ENCODE peak calls at places on chromosomes 1 and 21, in five cellular contexts. X, V, U, K and W are unnamed samples.

GRCh38 chr1:26459573-26460031 is 12.6 kb upstream of the HMGN2 start:
- DNase-seq in X (no peak), V (no peak), U (no peak), K (no peak), W (peak)

GRCh38 chr1:63818567-63819340 is 44.9 kb downstream of the ROR1 start:
- DNase-seq in X (no peak), V (no peak), U (no peak), K (no peak), W (no peak)

GRCh38 chr21:43211085-43212071 is 42.6 kb downstream of the CRYAA start:
- DNase-seq in X (no peak), V (no peak), U (no peak), K (peak), W (peak)

GRCh38 chr1:30134466-30135217 is 588.7 kb downstream of the MATN1 start:
- DNase-seq in X (peak), V (no peak), U (no peak), K (no peak), W (peak)

GRCh38 chr1:206890125-206890637 is 7.1 kb upstream of the IL24 start:
- DNase-seq in X (no peak), V (no peak), U (no peak), K (no peak), W (no peak)

GRCh38 chr1:184672013-184672726 is 82.5 kb downstream of the EDEM3 start:
- DNase-seq in X (no peak), V (no peak), U (no peak), K (no peak), W (no peak)

GRCh38 chr21:34129039-34129891 is 55.9 kb downstream of the MRPS6 start:
- DNase-seq in X (no peak), V (peak), U (no peak), K (no peak), W (peak)

GRCh38 chr1:53678046-53678445 is 60.9 kb downstream of the GLIS1 start:
- DNase-seq in X (no peak), V (no peak), U (no peak), K (no peak), W (no peak)

GRCh38 chr1:203682401-203683383 is 56.1 kb downstream of the ATP2B4 start:
- DNase-seq in X (peak), V (no peak), U (no peak), K (peak), W (no peak)

GRCh38 chr1:160755864-160756616 is 17.0 kb downstream of the SLAMF7 start:
- DNase-seq in X (no peak), V (no peak), U (no peak), K (no peak), W (no peak)

GRCh38 chr1:228471762-228472398 is 15.3 kb upstream of the RNF187 start:
- DNase-seq in X (peak), V (no peak), U (no peak), K (peak), W (peak)

GRCh38 chr1:59686170-59686569 is 128.6 kb upstream of the HOOK1 start:
- DNase-seq in X (no peak), V (no peak), U (no peak), K (no peak), W (no peak)

GRCh38 chr1:201537966-201538617 is 835 bp upstream of the NAV1 start:
- DNase-seq in X (no peak), V (no peak), U (no peak), K (no peak), W (no peak)

GRCh38 chr1:168408531-168409242 is 128.0 kb downstream of the TBX19 start:
- DNase-seq in X (peak), V (no peak), U (peak), K (peak), W (no peak)

GRCh38 chr1:163633366-163633765 is 311.6 kb downstream of the NUF2 start:
- DNase-seq in X (no peak), V (no peak), U (no peak), K (no peak), W (no peak)

GRCh38 chr1:227894831-227895451 is 52.8 kb downstream of the WNT9A start:
- DNase-seq in X (no peak), V (no peak), U (no peak), K (no peak), W (no peak)

DNA sequence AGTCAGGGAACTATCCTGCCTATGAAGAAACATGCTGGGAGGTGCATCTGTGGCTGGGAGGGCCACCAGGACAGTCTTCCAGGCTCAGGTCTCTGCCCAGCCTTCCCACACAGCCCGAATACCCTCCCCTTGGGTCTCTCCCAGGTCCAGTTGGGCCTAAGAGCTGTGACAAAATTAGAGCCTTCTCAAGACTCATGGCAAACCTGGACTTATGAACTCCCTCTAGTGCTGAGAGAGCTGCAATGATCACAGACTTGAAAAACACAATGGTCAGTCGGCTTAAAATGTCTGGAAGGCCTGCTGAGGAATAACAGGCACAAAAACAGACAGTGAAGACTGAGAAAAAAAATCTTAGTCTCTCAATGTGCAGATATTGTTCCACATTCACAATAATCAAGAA is 325.1 kb downstream of the BRINP2 start:
- DNase-seq in X (no peak), V (no peak), U (no peak), K (no peak), W (no peak)
- TF ChIP-seq SIN3A in X (no peak), V (no peak), U (no peak), K (no peak), W (no peak)

GRCh38 chr1:70485624-70486023 is 74.6 kb downstream of the CTH start:
- DNase-seq in X (no peak), V (no peak), U (no peak), K (no peak), W (no peak)

GRCh38 chr1:70490153-70490552 is 79.1 kb downstream of the CTH start:
- DNase-seq in X (no peak), V (no peak), U (no peak), K (no peak), W (no peak)

GRCh38 chr1:70486676-70487470 is 75.8 kb downstream of the CTH start:
- DNase-seq in X (no peak), V (no peak), U (no peak), K (no peak), W (no peak)

GRCh38 chr1:70487910-70488665 is 77.0 kb downstream of the CTH start:
- DNase-seq in X (peak), V (peak), U (peak), K (peak), W (peak)

DNA sequence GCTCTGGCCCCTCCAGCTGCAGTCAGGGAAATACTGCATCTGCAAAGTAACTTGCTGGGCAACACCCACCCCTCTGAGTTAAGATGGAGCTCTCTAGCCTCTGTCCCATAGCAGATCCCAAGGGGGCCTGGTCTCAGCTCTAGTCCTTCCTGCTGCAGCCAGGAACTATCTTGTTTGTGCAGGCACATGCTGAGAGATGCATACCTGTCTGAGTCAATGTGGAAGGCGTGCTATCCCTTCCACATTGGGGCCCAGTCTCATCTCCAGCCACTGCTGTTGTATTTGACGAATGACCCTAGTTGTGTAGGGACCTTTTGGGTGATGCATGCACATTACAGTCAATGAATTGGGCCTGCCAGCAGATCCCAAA is 76.4 kb downstream of the CTH start:
- DNase-seq in X (no peak), V (no peak), U (no peak), K (no peak), W (no peak)
- TF ChIP-seq RFX5 in X (no peak), V (no peak), U (no peak), K (no peak), W (no peak)

DNA sequence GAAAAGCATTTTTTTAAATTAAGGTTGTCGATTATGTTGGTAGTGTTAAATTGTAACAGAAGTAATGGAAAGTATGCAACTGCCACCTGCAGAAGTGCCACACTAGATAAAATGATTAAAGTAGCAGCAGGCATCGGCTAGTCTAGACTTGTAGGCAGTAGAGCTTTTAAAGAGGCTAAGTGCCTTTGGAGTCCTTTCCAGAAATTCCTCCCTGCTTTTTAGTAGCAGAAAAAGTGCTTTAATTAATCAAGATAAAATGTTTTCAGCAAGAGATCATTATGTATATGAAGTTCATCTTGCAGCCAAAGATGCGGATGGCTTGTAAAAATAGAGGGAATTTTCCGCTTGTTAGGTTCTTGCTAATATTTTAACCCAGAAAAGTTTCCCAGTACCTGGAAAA is 87.1 kb upstream of the LRRC8D start:
- DNase-seq in X (no peak), V (no peak), U (no peak), K (no peak), W (no peak)
- TF ChIP-seq SIN3A in X (no peak), V (no peak), U (no peak), K (no peak), W (no peak)

GRCh38 chr1:75539230-75540116 is 71.4 kb downstream of the SLC44A5 start:
- DNase-seq in X (no peak), V (no peak), U (no peak), K (no peak), W (no peak)
- TF ChIP-seq RFX5 in X (no peak), V (no peak), U (no peak), K (no peak), W (no peak)

DNA sequence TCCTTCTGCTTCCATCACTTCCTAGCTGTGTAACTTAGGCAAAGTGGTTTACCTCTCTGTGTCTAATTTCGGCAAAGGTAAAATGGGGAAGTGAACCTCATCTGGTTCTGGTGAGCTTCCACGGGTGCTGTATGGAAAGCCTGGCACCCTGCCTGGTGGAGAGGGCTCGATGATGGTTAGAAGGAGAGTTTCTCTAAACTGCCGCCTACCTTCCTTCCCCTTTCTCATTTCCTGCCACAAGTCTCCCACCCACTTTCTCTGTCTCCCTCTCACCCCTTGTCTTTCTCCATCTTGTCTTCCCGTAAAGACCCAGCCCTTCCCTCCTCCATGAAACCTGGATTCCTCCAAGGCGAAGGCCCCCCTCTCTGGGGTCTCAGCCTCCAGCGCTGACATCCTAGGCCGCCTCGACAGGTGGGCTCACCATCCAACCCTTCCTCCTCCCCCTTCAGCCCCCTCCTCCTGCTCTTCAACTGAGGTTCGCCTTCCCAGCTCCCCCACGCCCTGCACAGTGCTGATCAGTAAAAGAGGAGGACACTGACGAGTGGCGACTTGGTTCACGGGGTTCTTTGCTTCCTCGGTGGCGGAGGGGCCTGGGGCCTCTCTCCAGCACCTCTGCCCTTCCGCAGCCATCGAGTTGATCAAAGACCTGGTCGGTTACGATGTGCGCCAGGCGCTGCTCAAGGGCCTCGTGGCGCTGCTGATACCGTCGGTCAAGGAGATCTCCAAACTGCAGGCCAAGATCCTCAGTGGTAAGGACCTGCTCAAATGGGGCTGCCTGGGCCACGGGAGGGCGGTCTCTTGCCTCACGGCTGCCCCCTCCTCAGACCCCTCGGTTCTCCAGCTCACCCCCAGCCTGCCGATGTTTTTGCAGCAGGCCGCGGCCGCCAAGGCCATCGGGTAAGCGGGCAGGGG is 7.2 kb downstream of the RNU5D-1 start:
- DNase-seq in X (no peak), V (no peak), U (peak), K (no peak), W (no peak)
- TF ChIP-seq SIN3A in X (no peak), V (no peak), U (no peak), K (no peak), W (no peak)